ENCODE peak calls at places on chromosomes 12 and 14, in six cellular contexts. One of them, this sample, is unnamed.
A peak's percentile ranks its signal among the peaks of the same experiment; 100 is the strongest.

GRCh38 chr12:66111605-66112004 is 18.9 kb downstream of the LLPH start:
- DNase-seq in activated T-cell treated with anti-CD3 and anti-CD28 coated beads for 1 hour: no peak
- DNase-seq in AG09309: peak; percentile 75
- DNase-seq in NCI-H187: no peak
- DNase-seq in T-helper 1 cell: no peak
- DNase-seq in activated CD4-positive, alpha-beta T cell treated with anti-CD3 and anti-CD28 coated beads, Interleukin-2, amount 10 ng/mL, durations not matched to agents 7 days and 5 days: no peak
- DNase-seq in this sample: no peak

GRCh38 chr12:108430245-108430644 is 84.8 kb upstream of the FICD start:
- DNase-seq in NCI-H187: no peak
- DNase-seq in AG09309: no peak
- DNase-seq in activated CD4-positive, alpha-beta T cell treated with anti-CD3 and anti-CD28 coated beads, Interleukin-2, amount 10 ng/mL, durations not matched to agents 7 days and 5 days: no peak
- DNase-seq in T-helper 1 cell: no peak
- DNase-seq in activated T-cell treated with anti-CD3 and anti-CD28 coated beads for 1 hour: no peak
- DNase-seq in this sample: no peak

GRCh38 chr12:11754256-11754655 is 104.8 kb downstream of the ETV6 start:
- DNase-seq in NCI-H187: no peak
- DNase-seq in T-helper 1 cell: no peak
- DNase-seq in activated T-cell treated with anti-CD3 and anti-CD28 coated beads for 1 hour: no peak
- DNase-seq in AG09309: no peak
- DNase-seq in activated CD4-positive, alpha-beta T cell treated with anti-CD3 and anti-CD28 coated beads, Interleukin-2, amount 10 ng/mL, durations not matched to agents 7 days and 5 days: no peak
- DNase-seq in this sample: no peak

GRCh38 chr14:38139926-38140325 is 67.8 kb upstream of the SSTR1 start:
- DNase-seq in AG09309: no peak
- DNase-seq in T-helper 1 cell: no peak
- DNase-seq in NCI-H187: no peak
- DNase-seq in activated CD4-positive, alpha-beta T cell treated with anti-CD3 and anti-CD28 coated beads, Interleukin-2, amount 10 ng/mL, durations not matched to agents 7 days and 5 days: no peak
- DNase-seq in activated T-cell treated with anti-CD3 and anti-CD28 coated beads for 1 hour: no peak
- DNase-seq in this sample: no peak

GRCh38 chr14:68544150-68544892 is 248.5 kb downstream of the ZFP36L1 start:
- DNase-seq in AG09309: peak; percentile 100
- DNase-seq in activated T-cell treated with anti-CD3 and anti-CD28 coated beads for 1 hour: no peak
- DNase-seq in T-helper 1 cell: no peak
- DNase-seq in activated CD4-positive, alpha-beta T cell treated with anti-CD3 and anti-CD28 coated beads, Interleukin-2, amount 10 ng/mL, durations not matched to agents 7 days and 5 days: no peak
- DNase-seq in NCI-H187: no peak
- DNase-seq in this sample: peak; percentile 89

GRCh38 chr14:105139831-105140239 is 28.7 kb downstream of the JAG2 start:
- DNase-seq in T-helper 1 cell: no peak
- DNase-seq in activated CD4-positive, alpha-beta T cell treated with anti-CD3 and anti-CD28 coated beads, Interleukin-2, amount 10 ng/mL, durations not matched to agents 7 days and 5 days: no peak
- DNase-seq in activated T-cell treated with anti-CD3 and anti-CD28 coated beads for 1 hour: no peak
- DNase-seq in AG09309: no peak
- DNase-seq in NCI-H187: no peak
- DNase-seq in this sample: no peak

GRCh38 chr12:78101946-78102635 is 271.4 kb downstream of the NAV3 start:
- DNase-seq in NCI-H187: peak; percentile 14
- DNase-seq in AG09309: no peak
- DNase-seq in T-helper 1 cell: no peak
- DNase-seq in activated CD4-positive, alpha-beta T cell treated with anti-CD3 and anti-CD28 coated beads, Interleukin-2, amount 10 ng/mL, durations not matched to agents 7 days and 5 days: no peak
- DNase-seq in activated T-cell treated with anti-CD3 and anti-CD28 coated beads for 1 hour: no peak
- DNase-seq in this sample: no peak

GRCh38 chr12:59651230-59651920 is 55.5 kb downstream of the SLC16A7 start:
- DNase-seq in activated T-cell treated with anti-CD3 and anti-CD28 coated beads for 1 hour: no peak
- DNase-seq in AG09309: no peak
- DNase-seq in T-helper 1 cell: no peak
- DNase-seq in activated CD4-positive, alpha-beta T cell treated with anti-CD3 and anti-CD28 coated beads, Interleukin-2, amount 10 ng/mL, durations not matched to agents 7 days and 5 days: no peak
- DNase-seq in NCI-H187: no peak
- DNase-seq in this sample: no peak

GRCh38 chr12:64603183-64603841 is 7.0 kb upstream of the RASSF3 start:
- DNase-seq in activated T-cell treated with anti-CD3 and anti-CD28 coated beads for 1 hour: no peak
- DNase-seq in T-helper 1 cell: no peak
- DNase-seq in activated CD4-positive, alpha-beta T cell treated with anti-CD3 and anti-CD28 coated beads, Interleukin-2, amount 10 ng/mL, durations not matched to agents 7 days and 5 days: no peak
- DNase-seq in NCI-H187: no peak
- DNase-seq in AG09309: no peak
- DNase-seq in this sample: no peak

GRCh38 chr12:50706606-50707005 is 57.3 kb upstream of the ATF1 start:
- DNase-seq in activated CD4-positive, alpha-beta T cell treated with anti-CD3 and anti-CD28 coated beads, Interleukin-2, amount 10 ng/mL, durations not matched to agents 7 days and 5 days: no peak
- DNase-seq in activated T-cell treated with anti-CD3 and anti-CD28 coated beads for 1 hour: no peak
- DNase-seq in AG09309: no peak
- DNase-seq in NCI-H187: no peak
- DNase-seq in T-helper 1 cell: no peak
- DNase-seq in this sample: no peak

GRCh38 chr14:99009875-99010274 is 262.1 kb downstream of the BCL11B start:
- DNase-seq in AG09309: no peak
- DNase-seq in activated T-cell treated with anti-CD3 and anti-CD28 coated beads for 1 hour: no peak
- DNase-seq in T-helper 1 cell: no peak
- DNase-seq in NCI-H187: no peak
- DNase-seq in activated CD4-positive, alpha-beta T cell treated with anti-CD3 and anti-CD28 coated beads, Interleukin-2, amount 10 ng/mL, durations not matched to agents 7 days and 5 days: peak; percentile 39
- DNase-seq in this sample: no peak

GRCh38 chr12:130686511-130686981 is 29.6 kb downstream of the RIMBP2 start:
- DNase-seq in T-helper 1 cell: no peak
- DNase-seq in AG09309: no peak
- DNase-seq in activated T-cell treated with anti-CD3 and anti-CD28 coated beads for 1 hour: no peak
- DNase-seq in NCI-H187: no peak
- DNase-seq in activated CD4-positive, alpha-beta T cell treated with anti-CD3 and anti-CD28 coated beads, Interleukin-2, amount 10 ng/mL, durations not matched to agents 7 days and 5 days: no peak
- DNase-seq in this sample: no peak

GRCh38 chr12:116404913-116405611 is 127.6 kb upstream of the MED13L start:
- DNase-seq in activated CD4-positive, alpha-beta T cell treated with anti-CD3 and anti-CD28 coated beads, Interleukin-2, amount 10 ng/mL, durations not matched to agents 7 days and 5 days: no peak
- DNase-seq in AG09309: no peak
- DNase-seq in activated T-cell treated with anti-CD3 and anti-CD28 coated beads for 1 hour: no peak
- DNase-seq in T-helper 1 cell: no peak
- DNase-seq in NCI-H187: no peak
- DNase-seq in this sample: no peak

GRCh38 chr12:57874166-57875108 is 27.9 kb upstream of the CTDSP2 start:
- DNase-seq in NCI-H187: no peak
- DNase-seq in AG09309: no peak
- DNase-seq in activated T-cell treated with anti-CD3 and anti-CD28 coated beads for 1 hour: no peak
- DNase-seq in T-helper 1 cell: no peak
- DNase-seq in activated CD4-positive, alpha-beta T cell treated with anti-CD3 and anti-CD28 coated beads, Interleukin-2, amount 10 ng/mL, durations not matched to agents 7 days and 5 days: no peak
- DNase-seq in this sample: no peak

This sample was measured in ureter.